ENCODE peak calls at places on chromosomes 12 and 14, in seven cellular contexts. F is IMR-90, N is mesendoderm, Z is neuronal stem cell, I is trophoblast cell, R is mesenchymal stem cell, Q is H1. H is an unnamed sample. For H3K27me3, the result is how much of the 10 kb centered on the place peaks cover.

GRCh38 chr14:81991998-81992397 is 458.3 kb upstream of the SEL1L start:
- DNase-seq in N (peak), Z (no peak), Q (no peak), F (no peak), I (no peak), R (peak), H (no peak)

GRCh38 chr12:92519284-92519683 is 183.5 kb upstream of the PLEKHG7 start:
- DNase-seq in F (no peak), Z (no peak), Q (no peak), R (peak), I (no peak), N (no peak), H (no peak)

GRCh38 chr14:102749393-102749792 is 27.9 kb upstream of the TRAF3 start:
- DNase-seq in F (no peak), I (no peak), N (no peak), Z (no peak), R (no peak), Q (no peak), H (peak)

GRCh38 chr12:24705741-24706358 is 243.1 kb downstream of the BCAT1 start:
- DNase-seq in I (peak), R (no peak), F (peak), N (no peak), Z (no peak), Q (no peak), H (no peak)

GRCh38 chr14:53715390-53715730 is 241.3 kb downstream of the BMP4 start:
- DNase-seq in N (no peak), F (peak), R (peak), I (no peak), Z (no peak), Q (no peak), H (no peak)

GRCh38 chr14:93017341-93017797 is 94.4 kb downstream of the CHGA start:
- DNase-seq in F (no peak), I (no peak), R (no peak), Z (no peak), Q (no peak), N (no peak), H (no peak)

GRCh38 chr12:15796493-15797141 is 7.4 kb upstream of the EPS8 start:
- DNase-seq in Z (no peak), Q (no peak), R (peak), I (no peak), N (no peak), F (peak), H (no peak)

GRCh38 chr12:50772877-50773276 is 9.0 kb downstream of the ATF1 start:
- DNase-seq in I (no peak), R (no peak), N (no peak), Z (no peak), Q (no peak), F (no peak), H (no peak)

GRCh38 chr12:6912164-6912956 is 2.0 kb upstream of the ENO2 start:
- DNase-seq in N (no peak), I (no peak), F (no peak), Q (no peak), R (no peak), Z (no peak), H (no peak)

GRCh38 chr14:65249471-65250161 is 147.3 kb upstream of the MAX start:
- DNase-seq in Q (no peak), I (no peak), Z (no peak), F (no peak), R (no peak), N (no peak), H (no peak)

GRCh38 chr12:29593001-29593400 is 95.5 kb upstream of the OVCH1 start:
- DNase-seq in Z (no peak), I (no peak), R (no peak), F (no peak), N (no peak), Q (no peak), H (no peak)

GRCh38 chr12:70660620-70661219 is 23.5 kb upstream of the PTPRB start:
- DNase-seq in I (peak), Q (no peak), N (no peak), F (peak), R (peak), Z (no peak), H (no peak)

DNA sequence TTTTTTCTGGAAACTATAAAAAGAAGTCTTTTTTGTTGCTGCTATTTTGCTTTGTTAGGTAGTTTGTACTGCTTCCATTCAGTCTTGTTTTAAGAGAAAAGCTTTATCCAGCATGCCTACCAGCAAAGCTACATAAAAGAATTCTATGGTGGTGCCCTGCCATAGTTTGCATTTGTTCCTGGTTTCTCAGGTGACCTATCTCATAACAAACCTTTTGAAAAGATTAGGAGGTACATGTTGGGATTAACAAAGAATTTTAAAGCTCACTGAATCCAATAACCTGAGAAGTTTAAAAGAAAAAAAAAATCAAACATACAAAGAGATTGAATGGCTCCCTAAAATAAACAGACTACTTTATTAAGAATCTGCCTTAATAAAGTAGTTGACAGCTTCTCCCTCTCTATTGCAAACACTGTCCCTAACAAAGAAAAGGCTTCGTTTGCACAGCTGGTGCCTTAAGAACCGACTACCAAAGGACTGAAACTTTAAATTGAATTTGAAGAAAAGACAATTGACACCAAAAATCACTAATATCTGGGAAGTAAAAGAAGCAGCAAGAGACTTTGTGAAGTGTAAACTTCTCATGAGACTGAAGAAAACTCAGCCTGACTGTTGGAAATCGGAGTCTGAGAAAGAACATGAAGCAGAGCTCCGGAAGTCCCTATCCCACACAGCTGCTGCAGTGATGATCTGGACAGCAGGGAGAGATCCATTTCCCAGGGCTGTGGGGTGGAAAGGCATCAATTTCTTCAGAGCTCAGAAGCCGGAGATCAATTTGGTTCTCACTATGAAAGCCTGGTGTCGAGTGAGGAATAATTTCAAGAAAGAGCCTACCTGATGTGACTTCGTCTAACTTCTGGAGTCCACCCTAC is 102.7 kb upstream of the PLEKHA5 start:
- DNase-seq in N (no peak), Q (no peak), R (no peak), Z (no peak), I (peak), F (no peak), H (no peak)
- H3K27me3 ChIP-seq in N (under half), Q (under half), R (under half), Z (under half), I (under half), F (under half), H (under half)

DNA sequence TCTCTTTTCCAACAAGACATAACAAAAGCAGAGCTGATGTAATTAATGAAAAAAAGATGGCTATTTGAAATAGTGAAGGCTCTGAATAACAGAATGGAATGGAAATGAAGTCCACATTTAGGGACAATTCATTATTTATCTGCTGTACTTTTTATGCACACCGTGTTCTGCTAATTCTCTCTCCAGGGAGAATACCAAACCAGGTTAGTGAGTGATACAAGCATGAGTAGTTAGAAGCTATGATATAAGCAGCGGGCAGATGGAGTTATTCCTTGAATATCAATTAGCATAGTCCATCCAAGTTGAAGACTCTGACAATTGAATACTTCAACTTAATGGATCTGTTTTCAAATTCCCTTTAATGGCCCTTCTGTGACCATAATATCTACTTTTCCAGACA is 162.1 kb upstream of the TMTC2 start:
- DNase-seq in N (no peak), R (no peak), Z (no peak), Q (no peak), F (no peak), I (no peak), H (no peak)
- H3K4ac ChIP-seq in N (no peak), R (no peak), Z (no peak), Q (no peak), F (no peak), I (no peak), H (no peak)

DNA sequence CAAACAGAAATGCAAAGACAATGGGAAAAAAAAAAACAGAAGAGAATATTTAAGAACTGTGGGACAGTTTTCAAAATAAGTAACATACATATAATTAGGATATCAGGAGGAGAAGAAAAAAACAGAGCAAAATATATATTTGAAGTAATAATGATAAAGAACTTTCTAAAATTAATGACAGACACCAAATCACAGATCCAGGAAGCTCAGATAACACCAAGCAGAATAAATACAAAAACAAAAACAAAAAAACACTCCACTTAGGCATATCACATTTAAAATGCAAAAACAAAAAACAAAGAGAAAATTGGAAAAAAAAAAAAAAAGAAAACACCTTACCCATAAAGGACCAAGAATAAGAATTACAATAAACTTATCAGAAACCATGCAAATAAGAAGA is 9.6 kb upstream of the RFX4 start:
- DNase-seq in Q (no peak), Z (no peak), R (no peak), N (no peak), F (no peak), I (no peak), H (no peak)
- H3K27me3 ChIP-seq in Q (under half), Z (under half), R (under half), N (under half), F (under half), I (under half), H (under half)

DNA sequence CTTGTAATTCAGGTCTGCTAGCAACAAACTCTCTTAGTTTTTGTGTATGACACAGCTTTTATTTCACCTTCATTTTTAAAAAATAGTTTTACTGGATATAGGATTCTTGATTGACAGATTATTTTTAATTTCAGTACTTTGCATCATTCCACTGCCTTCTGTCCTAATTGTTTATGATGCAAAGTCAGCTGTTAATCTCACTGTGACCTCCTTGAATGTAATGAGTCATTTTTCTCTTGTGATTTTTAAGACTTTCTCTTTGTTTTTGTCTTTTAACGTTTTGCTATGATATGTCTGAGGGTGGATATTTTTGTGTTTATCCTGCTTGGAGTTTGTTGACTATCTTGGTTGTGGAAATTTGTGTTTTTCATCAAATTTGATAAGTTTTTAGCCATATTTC is 126.3 kb upstream of the FBXO33 start:
- DNase-seq in N (no peak), I (no peak), Z (no peak), Q (no peak), F (no peak), R (no peak), H (no peak)
- H3K4ac ChIP-seq in N (no peak), I (no peak), Z (no peak), Q (no peak), F (no peak), R (no peak), H (no peak)

GRCh38 chr12:57746025-57746424 is 1.2 kb downstream of the TSPAN31 start:
- DNase-seq in I (no peak), Z (no peak), Q (no peak), R (no peak), N (no peak), F (no peak), H (no peak)

GRCh38 chr12:57744777-57745484 is at the start of gene TSPAN31:
- DNase-seq in F (peak), Q (peak), I (peak), R (peak), N (peak), Z (peak), H (peak)

GRCh38 chr12:57745485-57745881 is 644 bp downstream of the TSPAN31 start:
- DNase-seq in Z (no peak), I (no peak), F (peak), N (peak), Q (no peak), R (no peak), H (no peak)

GRCh38 chr12:57744194-57744776 is 554 bp upstream of the TSPAN31 start:
- DNase-seq in I (peak), R (no peak), F (peak), Z (no peak), N (no peak), Q (no peak), H (no peak)

GRCh38 chr12:57743769-57744168 is 1.1 kb upstream of the TSPAN31 start:
- DNase-seq in R (no peak), I (no peak), N (no peak), Q (no peak), Z (no peak), F (no peak), H (no peak)
- H3K27me3 ChIP-seq in R (under half), I (under half), N (under half), Q (under half), Z (under half), F (under half), H (under half)

GRCh38 chr14:22614240-22614799 is 16.2 kb downstream of the ABHD4 start:
- DNase-seq in F (peak), R (peak), N (peak), I (peak), Z (no peak), Q (no peak), H (no peak)
- H3K4ac ChIP-seq in F (no peak), R (no peak), N (no peak), I (no peak), Z (no peak), Q (no peak), H (no peak)

DNA sequence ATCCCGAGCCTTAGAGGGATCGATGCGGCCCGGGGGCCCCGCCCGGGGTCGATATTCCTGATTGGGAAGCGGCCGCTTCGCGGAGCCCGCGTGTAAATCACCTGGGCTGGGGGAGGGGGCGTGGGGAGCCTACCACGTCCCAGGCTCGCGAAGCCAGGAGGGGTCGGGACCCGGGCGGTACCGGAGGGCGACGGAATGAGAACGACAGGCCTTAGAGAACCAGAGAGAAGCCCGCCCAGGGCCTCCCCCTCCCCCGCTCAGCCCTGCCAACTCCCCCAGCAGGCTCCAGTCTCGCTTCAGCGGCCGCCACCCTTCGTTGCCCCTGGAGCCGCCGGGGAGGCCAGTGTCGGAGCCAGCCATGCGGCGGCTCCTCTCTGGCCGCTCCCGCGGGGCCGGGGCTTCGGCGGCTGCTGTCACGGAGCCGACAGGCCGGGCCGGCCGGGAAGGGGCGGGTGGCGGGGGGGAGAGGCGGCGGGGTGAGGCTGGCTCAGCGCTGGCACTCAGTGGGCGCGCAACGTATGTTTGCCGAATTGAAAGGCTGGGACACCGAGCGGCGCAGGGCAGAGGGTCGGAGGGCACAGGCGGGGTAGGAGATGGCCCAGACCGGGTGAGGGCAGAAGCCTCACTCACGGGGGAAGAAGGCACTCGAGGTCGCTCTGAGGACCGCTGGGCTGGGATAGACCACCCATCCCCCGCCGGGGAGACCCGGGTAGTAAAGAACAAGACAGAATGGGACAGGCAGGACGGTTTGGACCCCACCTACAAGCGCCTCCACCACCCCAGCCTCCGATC is 1.4 kb upstream of the DNAJC22 start:
- DNase-seq in F (no peak), R (no peak), Z (no peak), N (peak), Q (no peak), I (no peak), H (peak)
- H3K27me3 ChIP-seq in F (half or more), R (half or more), Z (half or more), N (under half), Q (half or more), I (half or more), H (half or more)

GRCh38 chr14:61391119-61391518 is 69.7 kb downstream of the PRKCH start:
- DNase-seq in I (no peak), R (no peak), N (no peak), Q (no peak), Z (no peak), F (no peak), H (no peak)
- H3K4ac ChIP-seq in I (no peak), R (no peak), N (no peak), Q (no peak), Z (no peak), F (no peak), H (no peak)

DNA sequence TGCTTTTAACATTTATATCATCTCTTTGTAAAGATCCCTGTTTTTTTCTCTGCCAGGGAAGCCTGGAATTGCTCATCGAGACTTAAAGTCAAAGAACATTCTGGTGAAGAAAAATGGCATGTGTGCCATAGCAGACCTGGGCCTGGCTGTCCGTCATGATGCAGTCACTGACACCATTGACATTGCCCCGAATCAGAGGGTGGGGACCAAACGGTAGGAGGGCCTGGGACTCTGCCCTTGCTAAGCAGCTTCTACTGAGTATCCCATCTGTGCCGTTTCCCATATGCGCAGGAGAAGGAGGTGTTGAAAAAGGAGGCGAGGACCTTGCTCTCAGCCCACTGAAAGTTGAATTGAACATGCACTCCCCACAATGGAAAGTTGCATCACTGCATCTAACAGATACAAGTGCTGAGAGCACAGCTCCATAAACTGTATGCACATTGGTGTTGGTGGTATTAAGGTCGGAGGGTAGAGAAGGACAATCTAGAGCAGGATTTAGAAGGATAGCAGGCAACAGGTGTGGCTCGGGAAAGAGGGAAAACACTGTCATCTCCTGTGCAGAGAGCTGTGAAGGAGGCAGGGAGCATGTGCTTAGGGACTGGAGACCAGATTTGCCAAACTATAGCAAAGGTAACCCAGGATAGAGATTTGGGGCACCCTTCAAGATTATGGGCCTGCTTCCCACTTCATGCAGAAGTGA is 21.5 kb upstream of the TAMALIN start:
- DNase-seq in N (no peak), I (no peak), R (no peak), Q (no peak), F (no peak), Z (no peak), H (no peak)
- H3K27me3 ChIP-seq in N (under half), I (under half), R (under half), Q (under half), F (under half), Z (under half), H (under half)